ENCODE peak calls at places on chromosomes 12 and 14, in ten cellular contexts. One of them, this sample, is unnamed.

GRCh38 chr12:102528111-102528510 is 47.7 kb upstream of the IGF1 start:
- DNase-seq in H1: no peak
- DNase-seq in neural progenitor cell: no peak
- DNase-seq in tibial nerve: no peak
- DNase-seq in heart left ventricle: no peak
- DNase-seq in brain microvascular endothelial cell: no peak
- DNase-seq in GM23338: no peak
- DNase-seq in K562: no peak
- DNase-seq in CD8-positive, alpha-beta T cell: no peak
- DNase-seq in upper lobe of right lung: no peak
- DNase-seq in this sample: no peak

GRCh38 chr12:65637150-65637549 is 187.1 kb upstream of the HMGA2 start:
- DNase-seq in H1: no peak
- DNase-seq in neural progenitor cell: no peak
- DNase-seq in tibial nerve: no peak
- DNase-seq in heart left ventricle: no peak
- DNase-seq in brain microvascular endothelial cell: no peak
- DNase-seq in GM23338: no peak
- DNase-seq in K562: no peak
- DNase-seq in CD8-positive, alpha-beta T cell: no peak
- DNase-seq in upper lobe of right lung: no peak
- DNase-seq in this sample: no peak

GRCh38 chr14:68922201-68922613 is 56.9 kb downstream of the ACTN1 start:
- DNase-seq in H1: no peak
- DNase-seq in neural progenitor cell: no peak
- DNase-seq in tibial nerve: no peak
- DNase-seq in heart left ventricle: peak; percentile 46
- DNase-seq in brain microvascular endothelial cell: no peak
- DNase-seq in GM23338: no peak
- DNase-seq in K562: no peak
- DNase-seq in CD8-positive, alpha-beta T cell: no peak
- DNase-seq in upper lobe of right lung: no peak
- DNase-seq in this sample: no peak

GRCh38 chr14:96881713-96882112 is 84.5 kb downstream of the VRK1 start:
- DNase-seq in H1: no peak
- DNase-seq in neural progenitor cell: no peak
- DNase-seq in tibial nerve: no peak
- DNase-seq in heart left ventricle: no peak
- DNase-seq in brain microvascular endothelial cell: no peak
- DNase-seq in GM23338: no peak
- DNase-seq in K562: no peak
- DNase-seq in CD8-positive, alpha-beta T cell: no peak
- DNase-seq in upper lobe of right lung: no peak
- DNase-seq in this sample: no peak

GRCh38 chr12:113207621-113208040 is 13.6 kb upstream of the TPCN1 start:
- DNase-seq in H1: no peak
- DNase-seq in neural progenitor cell: no peak
- DNase-seq in tibial nerve: no peak
- DNase-seq in heart left ventricle: no peak
- DNase-seq in brain microvascular endothelial cell: no peak
- DNase-seq in GM23338: no peak
- DNase-seq in K562: no peak
- DNase-seq in CD8-positive, alpha-beta T cell: peak; percentile 28
- DNase-seq in upper lobe of right lung: no peak
- DNase-seq in this sample: no peak

GRCh38 chr12:104551313-104551931 is 94.7 kb downstream of the CHST11 start:
- DNase-seq in H1: no peak
- DNase-seq in neural progenitor cell: no peak
- DNase-seq in tibial nerve: no peak
- DNase-seq in heart left ventricle: no peak
- DNase-seq in brain microvascular endothelial cell: no peak
- DNase-seq in GM23338: no peak
- DNase-seq in K562: no peak
- DNase-seq in CD8-positive, alpha-beta T cell: no peak
- DNase-seq in upper lobe of right lung: no peak
- DNase-seq in this sample: no peak

GRCh38 chr14:20343855-20344205 is 395 bp downstream of the PARP2 start:
- DNase-seq in H1: no peak
- DNase-seq in neural progenitor cell: no peak
- DNase-seq in tibial nerve: no peak
- DNase-seq in heart left ventricle: no peak
- DNase-seq in brain microvascular endothelial cell: no peak
- DNase-seq in GM23338: no peak
- DNase-seq in K562: no peak
- DNase-seq in CD8-positive, alpha-beta T cell: no peak
- DNase-seq in upper lobe of right lung: no peak
- DNase-seq in this sample: no peak

GRCh38 chr12:14774944-14775651 is 28.2 kb downstream of the WBP11 start:
- DNase-seq in H1: no peak
- DNase-seq in neural progenitor cell: peak; percentile 51
- DNase-seq in tibial nerve: no peak
- DNase-seq in heart left ventricle: peak; percentile 29
- DNase-seq in brain microvascular endothelial cell: peak; percentile 50
- DNase-seq in GM23338: peak; percentile 40
- DNase-seq in K562: no peak
- DNase-seq in CD8-positive, alpha-beta T cell: peak; percentile 13
- DNase-seq in upper lobe of right lung: peak; percentile 81
- DNase-seq in this sample: no peak

DNA sequence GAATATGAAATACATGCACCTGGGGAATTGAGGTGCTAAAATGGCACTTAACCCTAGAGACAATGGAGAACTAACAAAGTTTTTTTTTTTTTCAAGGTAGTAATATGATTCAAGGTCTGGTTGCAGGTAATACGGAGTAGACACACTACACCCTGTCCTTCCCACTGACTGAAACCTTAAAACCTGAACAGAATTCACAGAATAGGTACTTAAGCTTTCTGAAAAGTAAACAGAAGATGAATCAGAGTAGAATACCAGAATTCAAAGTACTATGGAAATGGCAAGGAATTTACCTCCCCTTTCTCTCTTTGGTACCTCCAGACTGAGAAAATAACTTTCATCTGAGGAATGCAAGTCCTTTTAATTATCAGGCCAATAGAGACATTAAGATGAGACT is 87.2 kb downstream of the PAPLN start:
- DNase-seq in H1: no peak
- DNase-seq in neural progenitor cell: no peak
- DNase-seq in tibial nerve: no peak
- DNase-seq in heart left ventricle: no peak
- DNase-seq in brain microvascular endothelial cell: no peak
- DNase-seq in GM23338: no peak
- DNase-seq in K562: no peak
- DNase-seq in CD8-positive, alpha-beta T cell: no peak
- DNase-seq in upper lobe of right lung: no peak
- DNase-seq in this sample: no peak
- H3K4me3 ChIP-seq in H1: no peak overlapping the region
- H3K4me3 ChIP-seq in neural progenitor cell: no peak overlapping the region
- H3K4me3 ChIP-seq in tibial nerve: no peak overlapping the region
- H3K4me3 ChIP-seq in heart left ventricle: no peak overlapping the region
- H3K4me3 ChIP-seq in brain microvascular endothelial cell: no peak overlapping the region
- H3K4me3 ChIP-seq in GM23338: no peak overlapping the region
- H3K4me3 ChIP-seq in K562: no peak overlapping the region
- H3K4me3 ChIP-seq in CD8-positive, alpha-beta T cell: no peak overlapping the region
- H3K4me3 ChIP-seq in upper lobe of right lung: no peak overlapping the region
- H3K4me3 ChIP-seq in this sample: no peak overlapping the region

GRCh38 chr14:93970589-93970966 is 5.8 kb downstream of the ASB2 start:
- DNase-seq in H1: no peak
- DNase-seq in neural progenitor cell: peak; percentile 32
- DNase-seq in tibial nerve: no peak
- DNase-seq in heart left ventricle: no peak
- DNase-seq in brain microvascular endothelial cell: no peak
- DNase-seq in GM23338: peak; percentile 46
- DNase-seq in K562: no peak
- DNase-seq in CD8-positive, alpha-beta T cell: peak; percentile 73
- DNase-seq in upper lobe of right lung: no peak
- DNase-seq in this sample: no peak
- TF ChIP-seq CTCF in H1: peak; percentile 70
- TF ChIP-seq CTCF in neural progenitor cell: peak; percentile 45
- TF ChIP-seq CTCF in tibial nerve: peak; percentile 25
- TF ChIP-seq CTCF in heart left ventricle: no peak
- TF ChIP-seq CTCF in brain microvascular endothelial cell: peak; percentile 61
- TF ChIP-seq CTCF in GM23338: peak; percentile 68
- TF ChIP-seq CTCF in K562: no peak
- TF ChIP-seq CTCF in CD8-positive, alpha-beta T cell: peak; percentile 77
- TF ChIP-seq CTCF in upper lobe of right lung: peak; percentile 38
- TF ChIP-seq CTCF in this sample: no peak

GRCh38 chr12:4133636-4134433 is 139.7 kb upstream of the CCND2 start:
- DNase-seq in H1: no peak
- DNase-seq in neural progenitor cell: peak; percentile 34
- DNase-seq in tibial nerve: no peak
- DNase-seq in heart left ventricle: peak; percentile 41
- DNase-seq in brain microvascular endothelial cell: no peak
- DNase-seq in GM23338: peak; percentile 57
- DNase-seq in K562: no peak
- DNase-seq in CD8-positive, alpha-beta T cell: no peak
- DNase-seq in upper lobe of right lung: no peak
- DNase-seq in this sample: no peak
- H3K27ac ChIP-seq in H1: peak overlapping the region; percentile 70
- H3K27ac ChIP-seq in neural progenitor cell: peak overlapping the region; percentile 66
- H3K27ac ChIP-seq in tibial nerve: no peak overlapping the region
- H3K27ac ChIP-seq in heart left ventricle: no peak overlapping the region
- H3K27ac ChIP-seq in brain microvascular endothelial cell: no peak overlapping the region
- H3K27ac ChIP-seq in GM23338: peak overlapping the region; percentile 86
- H3K27ac ChIP-seq in K562: no peak overlapping the region
- H3K27ac ChIP-seq in CD8-positive, alpha-beta T cell: no peak overlapping the region
- H3K27ac ChIP-seq in upper lobe of right lung: no peak overlapping the region
- H3K27ac ChIP-seq in this sample: no peak overlapping the region

GRCh38 chr12:66678640-66679268 is at the start of gene GRIP1:
- DNase-seq in H1: no peak
- DNase-seq in neural progenitor cell: peak; percentile 61
- DNase-seq in tibial nerve: no peak
- DNase-seq in heart left ventricle: no peak
- DNase-seq in brain microvascular endothelial cell: no peak
- DNase-seq in GM23338: peak; percentile 27
- DNase-seq in K562: no peak
- DNase-seq in CD8-positive, alpha-beta T cell: no peak
- DNase-seq in upper lobe of right lung: no peak
- DNase-seq in this sample: no peak
- H3K4me3 ChIP-seq in H1: no peak within 1 kb of the TSS
- H3K4me3 ChIP-seq in neural progenitor cell: peak within 1 kb of the TSS; percentile 8
- H3K4me3 ChIP-seq in tibial nerve: peak within 1 kb of the TSS; percentile 10
- H3K4me3 ChIP-seq in heart left ventricle: peak within 1 kb of the TSS; percentile 16
- H3K4me3 ChIP-seq in brain microvascular endothelial cell: no peak within 1 kb of the TSS
- H3K4me3 ChIP-seq in GM23338: no peak within 1 kb of the TSS
- H3K4me3 ChIP-seq in K562: no peak within 1 kb of the TSS
- H3K4me3 ChIP-seq in CD8-positive, alpha-beta T cell: no peak within 1 kb of the TSS
- H3K4me3 ChIP-seq in upper lobe of right lung: no peak within 1 kb of the TSS
- H3K4me3 ChIP-seq in this sample: peak within 1 kb of the TSS; percentile 52

DNA sequence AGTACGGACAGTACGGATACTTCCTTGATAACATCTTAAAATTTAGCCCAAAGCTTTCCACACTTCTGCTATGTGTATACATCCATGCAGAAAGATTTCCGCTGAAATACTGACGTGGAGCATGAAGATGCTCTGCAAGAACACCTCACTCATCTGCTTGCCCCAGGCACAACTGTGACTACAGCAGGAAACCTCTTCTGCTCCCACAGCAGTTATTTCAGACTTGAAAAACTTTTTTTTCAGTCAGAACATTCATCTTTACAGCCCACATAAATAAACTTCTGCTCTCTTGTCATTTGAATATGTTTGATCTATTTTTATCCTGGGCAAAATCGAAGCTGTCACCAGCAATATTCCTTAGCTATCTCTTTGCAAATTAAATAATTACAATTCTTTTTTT is 6.8 kb upstream of the LRIG3 start:
- DNase-seq in H1: no peak
- DNase-seq in neural progenitor cell: no peak
- DNase-seq in tibial nerve: no peak
- DNase-seq in heart left ventricle: no peak
- DNase-seq in brain microvascular endothelial cell: no peak
- DNase-seq in GM23338: no peak
- DNase-seq in K562: no peak
- DNase-seq in CD8-positive, alpha-beta T cell: no peak
- DNase-seq in upper lobe of right lung: no peak
- DNase-seq in this sample: no peak
- TF ChIP-seq CTCF in H1: no peak
- TF ChIP-seq CTCF in neural progenitor cell: no peak
- TF ChIP-seq CTCF in tibial nerve: no peak
- TF ChIP-seq CTCF in heart left ventricle: no peak
- TF ChIP-seq CTCF in brain microvascular endothelial cell: no peak
- TF ChIP-seq CTCF in GM23338: no peak
- TF ChIP-seq CTCF in K562: no peak
- TF ChIP-seq CTCF in CD8-positive, alpha-beta T cell: no peak
- TF ChIP-seq CTCF in upper lobe of right lung: no peak
- TF ChIP-seq CTCF in this sample: no peak

GRCh38 chr14:89507521-89507920 is 90.5 kb upstream of the FOXN3 start:
- DNase-seq in H1: no peak
- DNase-seq in neural progenitor cell: no peak
- DNase-seq in tibial nerve: no peak
- DNase-seq in heart left ventricle: no peak
- DNase-seq in brain microvascular endothelial cell: peak; percentile 49
- DNase-seq in GM23338: no peak
- DNase-seq in K562: no peak
- DNase-seq in CD8-positive, alpha-beta T cell: no peak
- DNase-seq in upper lobe of right lung: no peak
- DNase-seq in this sample: no peak

GRCh38 chr14:89508863-89509262 is 91.8 kb upstream of the FOXN3 start:
- DNase-seq in H1: no peak
- DNase-seq in neural progenitor cell: no peak
- DNase-seq in tibial nerve: no peak
- DNase-seq in heart left ventricle: no peak
- DNase-seq in brain microvascular endothelial cell: no peak
- DNase-seq in GM23338: no peak
- DNase-seq in K562: no peak
- DNase-seq in CD8-positive, alpha-beta T cell: no peak
- DNase-seq in upper lobe of right lung: no peak
- DNase-seq in this sample: no peak

GRCh38 chr14:89507926-89508460 is 91.0 kb upstream of the FOXN3 start:
- DNase-seq in H1: no peak
- DNase-seq in neural progenitor cell: no peak
- DNase-seq in tibial nerve: no peak
- DNase-seq in heart left ventricle: no peak
- DNase-seq in brain microvascular endothelial cell: no peak
- DNase-seq in GM23338: no peak
- DNase-seq in K562: no peak
- DNase-seq in CD8-positive, alpha-beta T cell: no peak
- DNase-seq in upper lobe of right lung: no peak
- DNase-seq in this sample: no peak

GRCh38 chr14:89504602-89505320 is 87.7 kb upstream of the FOXN3 start:
- DNase-seq in H1: no peak
- DNase-seq in neural progenitor cell: no peak
- DNase-seq in tibial nerve: no peak
- DNase-seq in heart left ventricle: no peak
- DNase-seq in brain microvascular endothelial cell: peak; percentile 59
- DNase-seq in GM23338: no peak
- DNase-seq in K562: no peak
- DNase-seq in CD8-positive, alpha-beta T cell: no peak
- DNase-seq in upper lobe of right lung: no peak
- DNase-seq in this sample: no peak

GRCh38 chr14:89509891-89510290 is 92.9 kb upstream of the FOXN3 start:
- DNase-seq in H1: no peak
- DNase-seq in neural progenitor cell: no peak
- DNase-seq in tibial nerve: no peak
- DNase-seq in heart left ventricle: no peak
- DNase-seq in brain microvascular endothelial cell: peak; percentile 78
- DNase-seq in GM23338: no peak
- DNase-seq in K562: no peak
- DNase-seq in CD8-positive, alpha-beta T cell: no peak
- DNase-seq in upper lobe of right lung: no peak
- DNase-seq in this sample: no peak
- H3K27ac ChIP-seq in H1: no peak overlapping the region
- H3K27ac ChIP-seq in neural progenitor cell: no peak overlapping the region
- H3K27ac ChIP-seq in tibial nerve: no peak overlapping the region
- H3K27ac ChIP-seq in heart left ventricle: no peak overlapping the region
- H3K27ac ChIP-seq in brain microvascular endothelial cell: peak overlapping the region; percentile 76
- H3K27ac ChIP-seq in GM23338: peak overlapping the region; percentile 74
- H3K27ac ChIP-seq in K562: no peak overlapping the region
- H3K27ac ChIP-seq in CD8-positive, alpha-beta T cell: peak overlapping the region; percentile 14
- H3K27ac ChIP-seq in upper lobe of right lung: no peak overlapping the region
- H3K27ac ChIP-seq in this sample: no peak overlapping the region

GRCh38 chr12:106648736-106649135 is 65.9 kb downstream of the RFX4 start:
- DNase-seq in H1: no peak
- DNase-seq in neural progenitor cell: no peak
- DNase-seq in tibial nerve: no peak
- DNase-seq in heart left ventricle: no peak
- DNase-seq in brain microvascular endothelial cell: no peak
- DNase-seq in GM23338: no peak
- DNase-seq in K562: no peak
- DNase-seq in CD8-positive, alpha-beta T cell: no peak
- DNase-seq in upper lobe of right lung: no peak
- DNase-seq in this sample: no peak
- H3K4me3 ChIP-seq in H1: no peak overlapping the region
- H3K4me3 ChIP-seq in neural progenitor cell: no peak overlapping the region
- H3K4me3 ChIP-seq in tibial nerve: no peak overlapping the region
- H3K4me3 ChIP-seq in heart left ventricle: no peak overlapping the region
- H3K4me3 ChIP-seq in brain microvascular endothelial cell: no peak overlapping the region
- H3K4me3 ChIP-seq in GM23338: no peak overlapping the region
- H3K4me3 ChIP-seq in K562: no peak overlapping the region
- H3K4me3 ChIP-seq in CD8-positive, alpha-beta T cell: no peak overlapping the region
- H3K4me3 ChIP-seq in upper lobe of right lung: no peak overlapping the region
- H3K4me3 ChIP-seq in this sample: no peak overlapping the region